ENCODE peak calls at places on chromosome 12, in nine cellular contexts. C is heart left ventricle, U is uterus, S is AG04450, P is GM12865, I is kidney epithelial cell, Q is fibroblast of the aortic adventitia, R is ovary, F is AG04449. X is an unnamed sample.

GRCh38 chr12:49369723-49370145 is 2.5 kb downstream of the SPATS2 start:
- DNase-seq in U (no peak), F (no peak), P (peak), I (no peak), Q (peak), R (peak), S (no peak), C (no peak), X (peak)

GRCh38 chr12:24551368-24551767 is 397.5 kb downstream of the BCAT1 start:
- DNase-seq in U (no peak), F (no peak), R (no peak), Q (no peak), S (no peak), P (no peak), C (no peak), I (no peak), X (no peak)

GRCh38 chr12:16542586-16542985 is 63.4 kb downstream of the LMO3 start:
- DNase-seq in S (no peak), F (no peak), P (no peak), C (no peak), U (no peak), R (no peak), I (no peak), Q (no peak), X (no peak)

GRCh38 chr12:83245156-83245555 is 558.5 kb downstream of the TMTC2 start:
- DNase-seq in U (no peak), R (no peak), C (no peak), F (no peak), S (no peak), I (no peak), P (peak), Q (no peak), X (no peak)

GRCh38 chr12:15540469-15540872 is 218.2 kb downstream of the PTPRO start:
- DNase-seq in R (no peak), P (no peak), C (no peak), S (no peak), I (no peak), Q (peak), U (no peak), F (no peak), X (no peak)

GRCh38 chr12:66044731-66045130 is 85.8 kb downstream of the LLPH start:
- DNase-seq in C (no peak), I (no peak), P (no peak), F (no peak), S (no peak), Q (no peak), R (no peak), U (no peak), X (no peak)

GRCh38 chr12:95802482-95803264 is 12.1 kb upstream of the NTN4 start:
- DNase-seq in C (no peak), F (peak), R (no peak), P (no peak), Q (peak), U (no peak), S (peak), I (peak), X (peak)

GRCh38 chr12:6056406-6057211 is 67.9 kb downstream of the VWF start:
- DNase-seq in F (no peak), U (no peak), C (no peak), P (no peak), R (no peak), I (no peak), Q (no peak), S (no peak), X (no peak)

GRCh38 chr12:17793854-17794253 is 296.1 kb downstream of the RERGL start:
- DNase-seq in Q (no peak), C (no peak), S (no peak), U (no peak), F (no peak), I (no peak), P (no peak), R (no peak), X (no peak)

GRCh38 chr12:101018540-101018939 is 191.5 kb downstream of the SLC5A8 start:
- DNase-seq in F (peak), S (peak), R (no peak), Q (peak), U (no peak), I (peak), P (no peak), C (no peak), X (peak)

GRCh38 chr12:21301-22189 is 45.0 kb upstream of the IQSEC3 start:
- DNase-seq in I (no peak), P (peak), U (no peak), Q (no peak), F (no peak), S (no peak), C (no peak), R (no peak), X (no peak)

GRCh38 chr12:100372846-100373245 is 16.0 kb downstream of the SLC17A8 start:
- DNase-seq in Q (no peak), R (no peak), S (no peak), U (no peak), F (no peak), I (no peak), P (no peak), C (no peak), X (no peak)

GRCh38 chr12:112066566-112066965 is 42.0 kb downstream of the NAA25 start:
- DNase-seq in U (no peak), P (no peak), S (no peak), F (no peak), R (no peak), Q (no peak), I (no peak), C (no peak), X (no peak)

GRCh38 chr12:69821441-69822204 is 3.4 kb upstream of the MYRFL start:
- DNase-seq in R (no peak), F (no peak), P (no peak), S (peak), I (no peak), C (no peak), Q (peak), U (no peak), X (peak)

GRCh38 chr12:69821032-69821431 is 4.0 kb upstream of the MYRFL start:
- DNase-seq in I (no peak), C (no peak), S (no peak), P (no peak), U (no peak), Q (no peak), R (no peak), F (no peak), X (no peak)

GRCh38 chr12:69822205-69822860 is 2.7 kb upstream of the MYRFL start:
- DNase-seq in U (no peak), Q (no peak), I (no peak), P (no peak), C (no peak), S (no peak), R (no peak), F (no peak), X (no peak)

GRCh38 chr12:69824028-69824427 is 999 bp upstream of the MYRFL start:
- DNase-seq in Q (no peak), F (no peak), C (no peak), P (no peak), S (no peak), I (no peak), R (no peak), U (no peak), X (no peak)

DNA sequence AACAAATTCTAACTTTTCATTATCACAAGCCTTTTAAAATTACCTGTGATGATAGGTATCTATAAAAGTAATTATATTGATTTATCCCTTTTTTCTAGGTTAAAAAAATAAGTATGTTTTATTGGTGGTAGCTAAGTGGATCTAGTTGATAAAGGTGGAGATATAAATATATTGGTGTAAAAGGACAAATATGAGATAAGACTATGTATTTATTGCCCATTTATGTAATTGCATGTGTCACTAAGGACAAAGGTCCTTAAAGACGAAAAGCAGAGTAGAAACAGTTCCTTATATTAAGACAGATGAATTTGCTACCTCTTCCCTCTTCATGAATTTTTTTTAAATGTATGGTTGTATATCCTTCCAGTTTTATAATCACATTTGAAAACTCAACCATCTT is at the start of gene MYRFL:
- DNase-seq in I (no peak), F (no peak), R (no peak), C (no peak), P (no peak), S (no peak), Q (no peak), U (no peak), X (no peak)
- TF ChIP-seq CTCF in I (no peak), F (no peak), R (no peak), C (no peak), P (no peak), S (no peak), Q (no peak), U (no peak), X (no peak)

GRCh38 chr12:124332068-124332672 is 37.3 kb downstream of the RFLNA start:
- DNase-seq in Q (no peak), I (no peak), C (no peak), P (no peak), F (no peak), U (no peak), S (no peak), R (no peak), X (peak)
- TF ChIP-seq CTCF in Q (peak), I (peak), C (no peak), P (no peak), F (peak), U (no peak), S (peak), R (no peak), X (peak)

GRCh38 chr12:38931461-38931860 is 26.1 kb upstream of the CPNE8 start:
- DNase-seq in P (no peak), I (no peak), F (no peak), Q (no peak), C (no peak), R (no peak), S (no peak), U (no peak), X (no peak)
- TF ChIP-seq CTCF in P (no peak), I (no peak), F (no peak), Q (no peak), C (no peak), R (no peak), S (no peak), U (no peak), X (no peak)

DNA sequence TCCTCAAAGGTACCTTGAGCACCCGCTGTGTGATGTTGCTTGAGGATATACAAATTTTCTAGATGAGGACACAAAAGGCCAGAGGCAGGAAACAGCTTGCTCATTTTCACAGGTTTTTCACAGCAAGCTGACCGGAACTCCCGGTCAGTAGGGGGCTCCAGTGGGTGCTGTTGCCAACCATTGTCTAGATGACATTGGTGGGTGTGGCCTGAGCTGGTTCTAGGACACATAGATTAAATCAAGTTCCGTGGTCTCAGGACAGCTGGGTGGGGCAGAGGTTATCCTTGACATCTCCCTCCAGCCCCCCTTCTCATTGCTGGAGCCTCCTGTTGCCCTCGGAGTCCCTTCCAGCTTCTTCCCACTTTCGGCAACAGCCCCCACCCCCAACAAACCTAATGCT is 153.6 kb upstream of the FKBP4 start:
- DNase-seq in I (no peak), S (no peak), U (peak), R (no peak), Q (peak), C (peak), P (peak), F (no peak), X (peak)
- TF ChIP-seq CTCF in I (peak), S (peak), U (no peak), R (no peak), Q (peak), C (peak), P (peak), F (peak), X (no peak)

DNA sequence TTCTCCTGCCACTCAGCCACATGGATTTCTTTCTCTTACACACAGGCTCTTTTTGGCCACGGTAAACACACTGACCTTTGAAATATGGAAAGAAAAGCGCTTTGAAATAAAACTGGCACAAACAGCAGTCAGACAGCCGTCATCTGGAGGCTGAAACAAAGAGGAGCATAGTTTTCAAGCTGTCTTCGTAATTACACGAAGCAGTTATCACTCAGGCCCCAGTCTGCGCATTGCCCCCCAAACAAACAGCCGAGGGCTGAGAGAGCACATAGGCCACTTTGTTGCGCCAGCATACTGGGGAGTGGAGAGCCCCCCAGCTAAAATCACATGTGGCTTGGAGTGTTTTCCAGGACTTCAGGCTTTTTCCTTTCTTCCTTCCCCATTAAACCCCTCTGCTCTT is 142.9 kb upstream of the BTG1 start:
- DNase-seq in S (no peak), P (no peak), C (no peak), I (no peak), F (no peak), Q (no peak), R (no peak), U (peak), X (no peak)
- TF ChIP-seq CTCF in S (no peak), P (no peak), C (no peak), I (no peak), F (no peak), Q (no peak), R (no peak), U (no peak), X (no peak)